ENCODE peak calls at places on chromosomes 1 and 21, in eight cellular contexts. E is upper lobe of right lung; F is CD8-positive, alpha-beta T cell; X is choroid plexus epithelial cell; Y is pancreas; V is tibial artery; S is prostate gland; L is GM12864. R is an unnamed sample.

GRCh38 chr1:15304708-15305326 is 57.8 kb downstream of the FHAD1 start:
- DNase-seq in E (peak), F (peak), X (peak), Y (peak), V (no peak), S (peak), L (no peak), R (no peak)

GRCh38 chr1:150537732-150538684 is 11.2 kb upstream of the ADAMTSL4 start:
- DNase-seq in E (no peak), F (no peak), X (peak), Y (no peak), V (peak), S (no peak), L (no peak), R (no peak)

GRCh38 chr1:45299981-45300668 is 26.6 kb upstream of the HPDL start:
- DNase-seq in E (no peak), F (peak), X (peak), Y (no peak), V (no peak), S (no peak), L (peak), R (peak)

GRCh38 chr1:211928993-211929637 is 98.6 kb upstream of the LPGAT1 start:
- DNase-seq in E (no peak), F (no peak), X (peak), Y (peak), V (no peak), S (peak), L (no peak), R (no peak)

GRCh38 chr21:44838038-44838895 is 20.4 kb upstream of the SUMO3 start:
- DNase-seq in E (no peak), F (no peak), X (no peak), Y (no peak), V (peak), S (no peak), L (no peak), R (no peak)

GRCh38 chr1:41843378-41843777 is 75.3 kb downstream of the HIVEP3 start:
- DNase-seq in E (no peak), F (no peak), X (peak), Y (no peak), V (no peak), S (no peak), L (no peak), R (no peak)

GRCh38 chr1:92804721-92805169 is 19.8 kb upstream of the EVI5 start:
- DNase-seq in E (peak), F (no peak), X (peak), Y (peak), V (peak), S (peak), L (no peak), R (peak)

GRCh38 chr1:111272081-111272480 is 18.6 kb upstream of the CHIA start:
- DNase-seq in E (no peak), F (no peak), X (no peak), Y (no peak), V (no peak), S (no peak), L (no peak), R (no peak)

GRCh38 chr1:169003864-169004516 is 102.5 kb upstream of the ATP1B1 start:
- DNase-seq in E (peak), F (no peak), X (no peak), Y (no peak), V (peak), S (no peak), L (no peak), R (no peak)

GRCh38 chr1:8047686-8048522 is 21.8 kb upstream of the ERRFI1 start:
- DNase-seq in E (no peak), F (no peak), X (peak), Y (no peak), V (no peak), S (no peak), L (no peak), R (no peak)

GRCh38 chr1:79193211-79194079 is 186.9 kb upstream of the ADGRL4 start:
- DNase-seq in E (no peak), F (no peak), X (peak), Y (no peak), V (no peak), S (no peak), L (no peak), R (no peak)

GRCh38 chr21:26686278-26686677 is 113.2 kb upstream of the CYYR1 start:
- DNase-seq in E (no peak), F (no peak), X (peak), Y (no peak), V (no peak), S (no peak), L (no peak), R (peak)

GRCh38 chr1:41312991-41313645 is 48.1 kb upstream of the FOXO6 start:
- DNase-seq in E (no peak), F (no peak), X (no peak), Y (no peak), V (no peak), S (no peak), L (no peak), R (no peak)

GRCh38 chr1:150362721-150363425 is 1.1 kb upstream of the RPRD2 start:
- DNase-seq in E (peak), F (no peak), X (no peak), Y (no peak), V (no peak), S (peak), L (no peak), R (no peak)

GRCh38 chr21:26587621-26588260 is 14.7 kb upstream of the CYYR1 start:
- DNase-seq in E (no peak), F (no peak), X (peak), Y (no peak), V (no peak), S (no peak), L (no peak), R (no peak)

GRCh38 chr1:209012443-209013196 is 570.9 kb upstream of the CAMK1G start:
- DNase-seq in E (no peak), F (no peak), X (no peak), Y (peak), V (no peak), S (no peak), L (no peak), R (no peak)

GRCh38 chr1:84303154-84303830 is 1.8 kb downstream of the SAMD13 start:
- DNase-seq in E (no peak), F (no peak), X (peak), Y (no peak), V (no peak), S (no peak), L (no peak), R (no peak)

GRCh38 chr1:66022904-66023620 is 230.4 kb downstream of the PDE4B start:
- DNase-seq in E (no peak), F (no peak), X (peak), Y (no peak), V (no peak), S (no peak), L (no peak), R (no peak)

GRCh38 chr21:40386301-40386911 is 460.6 kb downstream of the DSCAM start:
- DNase-seq in E (peak), F (no peak), X (no peak), Y (peak), V (no peak), S (peak), L (no peak), R (no peak)

GRCh38 chr1:203597386-203598040 is 29.1 kb upstream of the ATP2B4 start:
- DNase-seq in E (no peak), F (no peak), X (no peak), Y (no peak), V (no peak), S (no peak), L (no peak), R (no peak)

GRCh38 chr1:43968348-43968948 is 1.4 kb upstream of the DPH2 start:
- DNase-seq in E (no peak), F (no peak), X (peak), Y (no peak), V (no peak), S (no peak), L (no peak), R (no peak)

GRCh38 chr1:109918077-109918606 is 7.5 kb downstream of the CSF1 start:
- DNase-seq in E (no peak), F (no peak), X (peak), Y (no peak), V (no peak), S (no peak), L (no peak), R (no peak)

GRCh38 chr1:32958827-32959226 is 5.8 kb downstream of the RNF19B start:
- DNase-seq in E (no peak), F (no peak), X (no peak), Y (no peak), V (no peak), S (no peak), L (no peak), R (no peak)

GRCh38 chr1:172966844-172967540 is 83.7 kb downstream of the TNFSF18 start:
- DNase-seq in E (no peak), F (no peak), X (peak), Y (no peak), V (no peak), S (no peak), L (no peak), R (no peak)

GRCh38 chr1:229124471-229125198 is 146.3 kb upstream of the RAB4A start:
- DNase-seq in E (no peak), F (no peak), X (no peak), Y (peak), V (no peak), S (no peak), L (no peak), R (no peak)

DNA sequence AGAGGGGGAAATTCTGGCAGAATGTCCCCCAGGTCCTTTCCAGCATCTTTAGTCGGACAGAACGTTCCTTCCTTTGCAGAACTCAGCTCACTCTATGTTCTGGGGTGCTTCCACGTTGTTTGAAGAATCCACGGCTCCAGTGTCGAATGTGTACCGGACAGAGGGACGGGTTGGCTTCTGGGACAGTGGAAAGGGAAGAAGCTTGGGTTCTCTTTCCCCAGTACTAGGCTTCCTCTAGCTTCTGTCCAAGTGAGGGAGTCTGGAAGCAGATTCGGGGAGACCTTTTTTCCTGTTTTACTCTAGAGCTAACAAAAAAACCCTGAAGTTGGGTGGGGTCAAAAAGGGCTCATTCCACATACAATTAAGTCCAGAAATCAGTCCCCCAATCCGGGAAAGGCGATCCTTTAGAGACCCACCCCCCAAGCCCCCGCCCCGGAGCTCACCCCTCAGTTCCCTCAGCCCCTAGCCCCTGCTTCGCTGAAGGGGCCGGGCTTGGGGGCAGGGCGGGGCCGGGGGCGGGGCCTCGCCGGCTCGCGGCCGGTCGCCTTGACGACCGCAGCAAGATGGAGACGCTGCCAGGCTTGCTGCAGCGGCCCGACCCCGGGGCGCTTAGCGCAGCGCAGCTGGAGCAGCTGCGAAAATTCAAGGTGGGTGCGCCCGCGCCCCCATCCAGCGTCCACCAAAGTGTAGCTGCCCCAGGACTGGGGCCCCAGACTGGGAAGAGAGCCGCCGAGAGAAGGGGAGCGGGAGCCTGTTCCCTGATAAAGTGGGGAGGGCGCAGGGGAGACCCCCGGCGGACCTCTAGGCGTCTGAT is at the start of gene RIIAD1:
- DNase-seq in E (no peak), F (peak), X (peak), Y (no peak), V (peak), S (no peak), L (peak), R (no peak)
- H3K4me3 ChIP-seq in E (peak), F (peak), X (peak), Y (peak), V (peak), S (peak), L (peak), R (no peak)

GRCh38 chr1:241627453-241628329 is 12.5 kb downstream of the CHML start:
- DNase-seq in E (no peak), F (no peak), X (peak), Y (peak), V (no peak), S (no peak), L (no peak), R (no peak)
- TF ChIP-seq CTCF in E (peak), F (peak), X (peak), Y (peak), V (peak), S (peak), L (peak), R (peak)

DNA sequence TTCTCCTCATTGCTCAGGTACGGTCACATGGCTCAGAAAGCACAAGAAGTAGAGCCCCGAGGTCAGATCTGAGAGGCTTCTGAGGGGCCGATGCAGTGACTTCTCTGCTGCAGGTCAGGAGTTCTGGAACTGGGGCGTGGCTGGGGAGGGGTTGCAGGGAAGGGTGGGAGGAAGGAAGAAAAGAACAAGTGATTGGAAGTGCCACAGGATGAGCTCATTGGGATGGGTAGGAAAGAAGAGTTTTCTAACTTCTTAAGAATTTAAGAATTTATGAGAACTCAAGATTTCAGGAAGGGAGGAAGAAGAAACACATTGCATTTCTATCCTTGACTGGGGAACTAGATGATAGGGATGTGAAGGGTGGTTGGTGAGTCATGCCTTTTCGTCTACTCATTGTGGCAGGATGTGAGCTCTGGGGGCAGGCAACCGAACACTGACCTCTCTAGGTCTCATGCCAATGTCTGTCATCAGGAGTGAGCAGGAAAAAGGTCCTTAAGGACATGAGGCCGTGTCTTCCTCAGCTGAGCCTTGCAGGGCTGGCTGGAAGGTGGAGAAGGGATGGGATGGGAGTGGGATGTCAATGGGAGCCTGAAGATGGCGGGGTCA is 497 bp downstream of the FCRLB start:
- DNase-seq in E (no peak), F (no peak), X (peak), Y (no peak), V (no peak), S (no peak), L (no peak), R (no peak)
- H3K4me3 ChIP-seq in E (no peak), F (no peak), X (no peak), Y (no peak), V (no peak), S (no peak), L (no peak), R (no peak)

GRCh38 chr1:219991511-219991810 is 54.8 kb downstream of the EPRS1 start:
- DNase-seq in E (no peak), F (no peak), X (no peak), Y (no peak), V (no peak), S (no peak), L (no peak), R (no peak)
- TF ChIP-seq CTCF in E (no peak), F (no peak), X (no peak), Y (no peak), V (no peak), S (no peak), L (no peak), R (no peak)

DNA sequence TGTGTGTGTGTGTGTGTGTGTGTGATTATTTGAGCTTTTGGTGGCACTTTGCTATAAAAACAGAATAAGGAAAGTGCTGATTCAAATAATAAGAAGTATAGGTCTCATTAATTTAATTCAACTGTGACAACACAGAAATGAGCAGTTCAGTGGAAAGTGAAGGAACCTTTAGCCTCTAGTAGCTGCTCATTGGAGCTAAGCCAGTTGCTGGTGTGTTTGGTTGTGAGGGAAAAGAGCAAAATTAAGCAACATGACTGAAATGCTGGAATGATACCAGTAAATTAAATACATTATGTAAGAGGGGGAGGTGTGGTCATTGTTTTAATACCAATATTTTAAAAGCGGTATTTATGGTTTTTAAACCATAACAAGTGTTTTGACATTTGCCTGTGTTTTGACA is 55.2 kb downstream of the KIAA0040 start:
- DNase-seq in E (no peak), F (no peak), X (no peak), Y (no peak), V (no peak), S (no peak), L (no peak), R (no peak)
- H3K4me3 ChIP-seq in E (no peak), F (no peak), X (no peak), Y (no peak), V (no peak), S (no peak), L (no peak), R (no peak)

GRCh38 chr1:154998201-154998780 is 4.3 kb upstream of the ZBTB7B start:
- DNase-seq in E (peak), F (no peak), X (no peak), Y (no peak), V (no peak), S (no peak), L (no peak), R (no peak)
- TF ChIP-seq CTCF in E (no peak), F (no peak), X (peak), Y (no peak), V (no peak), S (no peak), L (peak), R (peak)

GRCh38 chr1:6421266-6421665 is 1.5 kb upstream of the HES2 start:
- DNase-seq in E (no peak), F (no peak), X (no peak), Y (no peak), V (no peak), S (no peak), L (no peak), R (no peak)

GRCh38 chr1:6418668-6419396 is 887 bp downstream of the HES2 start:
- DNase-seq in E (no peak), F (no peak), X (no peak), Y (no peak), V (no peak), S (no peak), L (no peak), R (no peak)

GRCh38 chr1:6420594-6421042 is 899 bp upstream of the HES2 start:
- DNase-seq in E (no peak), F (no peak), X (no peak), Y (no peak), V (no peak), S (no peak), L (no peak), R (no peak)

GRCh38 chr1:6419397-6419802 is 319 bp downstream of the HES2 start:
- DNase-seq in E (no peak), F (no peak), X (no peak), Y (no peak), V (no peak), S (no peak), L (no peak), R (no peak)

GRCh38 chr1:6419803-6420593 is at the start of gene HES2:
- DNase-seq in E (no peak), F (no peak), X (no peak), Y (no peak), V (no peak), S (no peak), L (no peak), R (no peak)
- H3K4me3 ChIP-seq in E (peak), F (no peak), X (no peak), Y (no peak), V (peak), S (peak), L (no peak), R (peak)

GRCh38 chr21:42496120-42496838 is at the start of gene RSPH1:
- DNase-seq in E (peak), F (peak), X (peak), Y (peak), V (peak), S (peak), L (peak), R (peak)
- TF ChIP-seq CTCF in E (no peak), F (no peak), X (no peak), Y (no peak), V (no peak), S (peak), L (no peak), R (no peak)

DNA sequence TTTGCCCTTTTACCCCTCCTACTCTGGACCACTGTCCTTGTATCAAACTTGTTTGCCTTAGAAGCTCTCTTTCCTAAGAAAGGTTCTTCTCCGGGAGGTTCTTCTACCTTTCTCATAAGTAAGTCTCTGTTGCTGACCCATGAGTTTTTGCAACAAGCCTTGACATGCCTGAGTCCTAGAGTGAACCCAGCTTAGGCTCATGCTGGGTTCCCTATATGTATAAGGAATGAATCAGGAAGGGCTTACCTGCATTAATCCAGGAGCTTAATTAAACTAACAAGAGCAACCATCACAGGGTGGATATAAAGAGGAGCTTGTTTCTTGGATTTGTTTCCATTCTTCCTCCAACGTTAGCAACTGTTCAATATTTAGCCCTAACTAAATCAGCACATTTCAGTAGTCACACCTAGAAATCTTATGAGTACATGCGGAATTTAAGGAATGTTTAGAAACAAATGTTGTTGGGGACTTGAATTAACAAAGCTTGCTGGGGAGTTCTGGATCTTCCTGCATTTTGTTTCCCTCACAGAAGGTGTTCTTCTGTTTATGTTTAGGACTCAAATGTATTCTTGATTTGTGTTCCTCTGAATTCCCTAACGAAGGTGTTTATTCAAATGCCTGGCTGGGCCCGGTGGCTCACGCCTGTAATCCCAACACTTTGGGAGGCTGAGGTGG is 64.3 kb upstream of the RAB3GAP2 start:
- DNase-seq in E (no peak), F (no peak), X (no peak), Y (no peak), V (no peak), S (no peak), L (no peak), R (no peak)
- H3K4me3 ChIP-seq in E (no peak), F (no peak), X (no peak), Y (no peak), V (no peak), S (no peak), L (no peak), R (no peak)

DNA sequence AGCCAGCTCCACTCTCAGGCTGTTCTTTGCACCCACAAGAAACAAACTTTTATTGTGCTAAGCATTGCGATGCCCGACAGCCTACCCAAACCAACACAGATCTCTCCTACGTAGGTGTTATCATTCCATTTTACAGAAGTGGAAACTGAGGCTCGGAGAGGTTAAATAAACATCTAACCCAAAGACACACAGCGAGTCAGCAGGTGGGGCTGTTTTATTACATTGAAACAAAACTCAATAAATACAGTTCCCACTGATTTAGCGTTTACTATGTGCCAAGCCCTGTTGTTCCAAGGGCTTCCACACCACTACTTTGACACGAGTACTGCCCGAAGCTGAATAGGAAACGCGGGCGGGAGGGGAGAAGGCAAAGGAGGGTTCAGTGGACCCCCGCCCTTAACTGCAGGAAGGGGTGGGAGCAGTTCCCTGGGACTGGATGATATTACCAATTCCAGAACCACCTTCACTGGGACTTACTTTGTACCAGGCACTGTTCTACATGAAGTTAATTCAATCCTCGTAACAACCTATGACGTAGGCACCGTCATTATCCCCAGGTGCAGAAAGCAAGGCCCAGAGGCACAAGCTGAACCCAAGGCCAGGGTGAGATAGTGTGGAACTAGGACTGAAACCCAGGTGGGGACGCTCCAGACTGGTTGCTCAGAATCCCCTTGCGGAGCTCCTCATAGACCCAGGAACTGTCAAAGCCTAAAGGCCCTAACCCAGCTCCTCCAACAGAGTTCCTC is 19.3 kb upstream of the ALDH4A1 start:
- DNase-seq in E (no peak), F (no peak), X (no peak), Y (no peak), V (no peak), S (no peak), L (no peak), R (no peak)
- TF ChIP-seq CTCF in E (no peak), F (no peak), X (peak), Y (no peak), V (peak), S (peak), L (no peak), R (peak)

R was measured in LNCaP clone FGC.